ENCODE peak calls at places on chromosome 13, in seven cellular contexts. C is iPS-NIHi11; M is EH; I is activated CD4-positive, alpha-beta T cell treated with anti-CD3 and anti-CD28 coated beads for 24 hours; H is left ventricle myocardium superior; D is posterior cingulate gyrus; E is RWPE1. X is an unnamed sample.

GRCh38 chr13:43127103-43127817 is 103.9 kb downstream of the DNAJC15 start:
- DNase-seq in C (no peak), M (peak), I (no peak), H (no peak), D (no peak), E (no peak), X (no peak)

GRCh38 chr13:99316657-99317244 is 9.6 kb upstream of the GPR183 start:
- DNase-seq in C (no peak), M (no peak), I (no peak), H (no peak), D (no peak), E (no peak), X (no peak)

GRCh38 chr13:90420683-90421082 is 926.8 kb upstream of the MIR17HG start:
- DNase-seq in C (no peak), M (peak), I (no peak), H (no peak), D (no peak), E (no peak), X (no peak)

GRCh38 chr13:27083183-27083582 is 88.4 kb downstream of the USP12 start:
- DNase-seq in C (no peak), M (no peak), I (no peak), H (no peak), D (no peak), E (no peak), X (no peak)

GRCh38 chr13:44174769-44175425 is 198.7 kb upstream of the SERP2 start:
- DNase-seq in C (no peak), M (peak), I (no peak), H (no peak), D (no peak), E (no peak), X (no peak)

GRCh38 chr13:67075239-67075638 is 154.9 kb downstream of the PCDH9 start:
- DNase-seq in C (no peak), M (peak), I (no peak), H (no peak), D (no peak), E (peak), X (no peak)

GRCh38 chr13:22726721-22727120 is 454.1 kb upstream of the SGCG start:
- DNase-seq in C (no peak), M (no peak), I (no peak), H (no peak), D (no peak), E (no peak), X (no peak)

GRCh38 chr13:70960841-70961443 is 852.7 kb upstream of the KLHL1 start:
- DNase-seq in C (no peak), M (peak), I (no peak), H (no peak), D (no peak), E (no peak), X (no peak)

GRCh38 chr13:47621931-47622330 is 379.1 kb downstream of the SUCLA2 start:
- DNase-seq in C (no peak), M (no peak), I (no peak), H (no peak), D (no peak), E (no peak), X (no peak)

GRCh38 chr13:92510416-92510815 is 716.2 kb upstream of the GPC6 start:
- DNase-seq in C (no peak), M (no peak), I (no peak), H (no peak), D (no peak), E (peak), X (no peak)

GRCh38 chr13:92838786-92839185 is 387.8 kb upstream of the GPC6 start:
- DNase-seq in C (no peak), M (peak), I (no peak), H (no peak), D (no peak), E (peak), X (peak)

GRCh38 chr13:97631158-97631557 is 197.2 kb downstream of the RAP2A start:
- DNase-seq in C (no peak), M (peak), I (no peak), H (no peak), D (no peak), E (no peak), X (no peak)

GRCh38 chr13:27770809-27771208 is 21.5 kb upstream of the GSX1 start:
- DNase-seq in C (peak), M (peak), I (no peak), H (no peak), D (no peak), E (peak), X (no peak)

GRCh38 chr13:99434258-99434788 is 66.9 kb upstream of the TM9SF2 start:
- DNase-seq in C (no peak), M (no peak), I (peak), H (no peak), D (no peak), E (no peak), X (no peak)

GRCh38 chr13:106348032-106348431 is 187.4 kb downstream of the EFNB2 start:
- DNase-seq in C (no peak), M (peak), I (no peak), H (no peak), D (no peak), E (peak), X (no peak)

GRCh38 chr13:73325351-73326214 is 266.8 kb downstream of the KLF5 start:
- DNase-seq in C (no peak), M (peak), I (no peak), H (no peak), D (no peak), E (peak), X (no peak)

GRCh38 chr13:27667946-27668345 is 46.3 kb downstream of the POLR1D start:
- DNase-seq in C (no peak), M (no peak), I (no peak), H (peak), D (no peak), E (no peak), X (no peak)

GRCh38 chr13:49693191-49693733 is 2.0 kb upstream of the EBPL start:
- DNase-seq in C (no peak), M (peak), I (no peak), H (no peak), D (no peak), E (no peak), X (no peak)

GRCh38 chr13:100280681-100281080 is 191.8 kb downstream of the PCCA start:
- DNase-seq in C (no peak), M (peak), I (no peak), H (no peak), D (no peak), E (peak), X (no peak)

GRCh38 chr13:50081106-50081898 is 66.1 kb downstream of the KCNRG start:
- DNase-seq in C (peak), M (peak), I (peak), H (peak), D (peak), E (no peak), X (no peak)

GRCh38 chr13:112623051-112623711 is 35.2 kb upstream of the TUBGCP3 start:
- DNase-seq in C (no peak), M (no peak), I (no peak), H (no peak), D (no peak), E (no peak), X (no peak)

GRCh38 chr13:99363949-99364348 is 56.8 kb upstream of the GPR183 start:
- DNase-seq in C (no peak), M (no peak), I (no peak), H (no peak), D (no peak), E (no peak), X (no peak)

GRCh38 chr13:111926501-111927180 is 140.3 kb upstream of the SOX1 start:
- DNase-seq in C (no peak), M (no peak), I (no peak), H (no peak), D (no peak), E (no peak), X (no peak)

GRCh38 chr13:111280666-111281577 is 39.5 kb upstream of the TEX29 start:
- DNase-seq in C (no peak), M (peak), I (no peak), H (no peak), D (no peak), E (no peak), X (peak)

GRCh38 chr13:97359181-97360057 is 74.5 kb upstream of the RAP2A start:
- DNase-seq in C (peak), M (peak), I (no peak), H (no peak), D (no peak), E (peak), X (peak)

GRCh38 chr13:38879278-38879677 is 111.4 kb downstream of the STOML3 start:
- DNase-seq in C (no peak), M (no peak), I (no peak), H (no peak), D (no peak), E (no peak), X (no peak)

X was measured in AG09309.